ENCODE peak calls at places on chromosome 15, in nine cellular contexts. One of them, this sample, is unnamed.

GRCh38 chr15:73981761-73982222 is 10.3 kb downstream of the STOML1 start:
- DNase-seq in HL-60: no peak
- DNase-seq in RWPE1: no peak
- DNase-seq in CD8-positive, alpha-beta T cell: no peak
- DNase-seq in neural crest cell: no peak
- DNase-seq in GM12865: no peak
- DNase-seq in heart right ventricle: no peak
- DNase-seq in CD4-positive, alpha-beta T cell: no peak
- DNase-seq in psoas muscle: no peak
- DNase-seq in this sample: no peak

GRCh38 chr15:99442268-99442897 is 123.4 kb upstream of the MEF2A start:
- DNase-seq in HL-60: no peak
- DNase-seq in RWPE1: peak
- DNase-seq in CD8-positive, alpha-beta T cell: peak
- DNase-seq in neural crest cell: no peak
- DNase-seq in GM12865: no peak
- DNase-seq in heart right ventricle: peak
- DNase-seq in CD4-positive, alpha-beta T cell: peak
- DNase-seq in psoas muscle: peak
- DNase-seq in this sample: peak

GRCh38 chr15:78266229-78266628 is 1.9 kb downstream of the DNAJA4 start:
- DNase-seq in HL-60: no peak
- DNase-seq in RWPE1: peak
- DNase-seq in CD8-positive, alpha-beta T cell: no peak
- DNase-seq in neural crest cell: no peak
- DNase-seq in GM12865: no peak
- DNase-seq in heart right ventricle: no peak
- DNase-seq in CD4-positive, alpha-beta T cell: no peak
- DNase-seq in psoas muscle: no peak
- DNase-seq in this sample: no peak

GRCh38 chr15:82021992-82022391 is 23.8 kb downstream of the MEX3B start:
- DNase-seq in HL-60: peak
- DNase-seq in RWPE1: peak
- DNase-seq in CD8-positive, alpha-beta T cell: no peak
- DNase-seq in neural crest cell: no peak
- DNase-seq in GM12865: no peak
- DNase-seq in heart right ventricle: peak
- DNase-seq in CD4-positive, alpha-beta T cell: no peak
- DNase-seq in psoas muscle: no peak
- DNase-seq in this sample: no peak

GRCh38 chr15:41955807-41956525 is 16.4 kb downstream of the EHD4 start:
- DNase-seq in HL-60: no peak
- DNase-seq in RWPE1: no peak
- DNase-seq in CD8-positive, alpha-beta T cell: no peak
- DNase-seq in neural crest cell: no peak
- DNase-seq in GM12865: no peak
- DNase-seq in heart right ventricle: no peak
- DNase-seq in CD4-positive, alpha-beta T cell: no peak
- DNase-seq in psoas muscle: no peak
- DNase-seq in this sample: no peak

GRCh38 chr15:26200427-26200826 is 337.3 kb upstream of the ATP10A start:
- DNase-seq in HL-60: no peak
- DNase-seq in RWPE1: no peak
- DNase-seq in CD8-positive, alpha-beta T cell: no peak
- DNase-seq in neural crest cell: no peak
- DNase-seq in GM12865: no peak
- DNase-seq in heart right ventricle: no peak
- DNase-seq in CD4-positive, alpha-beta T cell: no peak
- DNase-seq in psoas muscle: no peak
- DNase-seq in this sample: no peak

GRCh38 chr15:76149291-76149910 is 89.6 kb downstream of the TMEM266 start:
- DNase-seq in HL-60: no peak
- DNase-seq in RWPE1: no peak
- DNase-seq in CD8-positive, alpha-beta T cell: no peak
- DNase-seq in neural crest cell: no peak
- DNase-seq in GM12865: no peak
- DNase-seq in heart right ventricle: no peak
- DNase-seq in CD4-positive, alpha-beta T cell: no peak
- DNase-seq in psoas muscle: no peak
- DNase-seq in this sample: no peak

GRCh38 chr15:73900129-73900712 is 26.0 kb upstream of the LOXL1 start:
- DNase-seq in HL-60: no peak
- DNase-seq in RWPE1: no peak
- DNase-seq in CD8-positive, alpha-beta T cell: no peak
- DNase-seq in neural crest cell: no peak
- DNase-seq in GM12865: no peak
- DNase-seq in heart right ventricle: no peak
- DNase-seq in CD4-positive, alpha-beta T cell: no peak
- DNase-seq in psoas muscle: no peak
- DNase-seq in this sample: no peak

GRCh38 chr15:51251591-51251990 is 86.8 kb downstream of the CYP19A1 start:
- DNase-seq in HL-60: no peak
- DNase-seq in RWPE1: no peak
- DNase-seq in CD8-positive, alpha-beta T cell: no peak
- DNase-seq in neural crest cell: no peak
- DNase-seq in GM12865: no peak
- DNase-seq in heart right ventricle: no peak
- DNase-seq in CD4-positive, alpha-beta T cell: no peak
- DNase-seq in psoas muscle: no peak
- DNase-seq in this sample: no peak

GRCh38 chr15:64911317-64912186 is at the start of gene ANKDD1A:
- DNase-seq in HL-60: no peak
- DNase-seq in RWPE1: peak
- DNase-seq in CD8-positive, alpha-beta T cell: peak
- DNase-seq in neural crest cell: peak
- DNase-seq in GM12865: peak
- DNase-seq in heart right ventricle: peak
- DNase-seq in CD4-positive, alpha-beta T cell: peak
- DNase-seq in psoas muscle: peak
- DNase-seq in this sample: peak

GRCh38 chr15:48642795-48643194 is 2.7 kb downstream of the FBN1 start:
- DNase-seq in HL-60: no peak
- DNase-seq in RWPE1: no peak
- DNase-seq in CD8-positive, alpha-beta T cell: no peak
- DNase-seq in neural crest cell: no peak
- DNase-seq in GM12865: peak
- DNase-seq in heart right ventricle: no peak
- DNase-seq in CD4-positive, alpha-beta T cell: no peak
- DNase-seq in psoas muscle: no peak
- DNase-seq in this sample: no peak

GRCh38 chr15:69847625-69848024 is 250.1 kb downstream of the TLE3 start:
- DNase-seq in HL-60: no peak
- DNase-seq in RWPE1: no peak
- DNase-seq in CD8-positive, alpha-beta T cell: no peak
- DNase-seq in neural crest cell: no peak
- DNase-seq in GM12865: no peak
- DNase-seq in heart right ventricle: no peak
- DNase-seq in CD4-positive, alpha-beta T cell: no peak
- DNase-seq in psoas muscle: no peak
- DNase-seq in this sample: no peak

GRCh38 chr15:93050648-93051047 is 38.4 kb downstream of the RGMA start:
- DNase-seq in HL-60: no peak
- DNase-seq in RWPE1: no peak
- DNase-seq in CD8-positive, alpha-beta T cell: no peak
- DNase-seq in neural crest cell: no peak
- DNase-seq in GM12865: no peak
- DNase-seq in heart right ventricle: no peak
- DNase-seq in CD4-positive, alpha-beta T cell: no peak
- DNase-seq in psoas muscle: peak
- DNase-seq in this sample: no peak

GRCh38 chr15:99451484-99451883 is 114.3 kb upstream of the MEF2A start:
- DNase-seq in HL-60: no peak
- DNase-seq in RWPE1: no peak
- DNase-seq in CD8-positive, alpha-beta T cell: peak
- DNase-seq in neural crest cell: no peak
- DNase-seq in GM12865: no peak
- DNase-seq in heart right ventricle: peak
- DNase-seq in CD4-positive, alpha-beta T cell: no peak
- DNase-seq in psoas muscle: no peak
- DNase-seq in this sample: no peak

GRCh38 chr15:60054472-60054871 is 50.4 kb downstream of the FOXB1 start:
- DNase-seq in HL-60: no peak
- DNase-seq in RWPE1: no peak
- DNase-seq in CD8-positive, alpha-beta T cell: no peak
- DNase-seq in neural crest cell: no peak
- DNase-seq in GM12865: no peak
- DNase-seq in heart right ventricle: no peak
- DNase-seq in CD4-positive, alpha-beta T cell: no peak
- DNase-seq in psoas muscle: no peak
- DNase-seq in this sample: no peak

GRCh38 chr15:89157918-89158564 is 63.3 kb downstream of the RLBP1 start:
- DNase-seq in HL-60: no peak
- DNase-seq in RWPE1: no peak
- DNase-seq in CD8-positive, alpha-beta T cell: no peak
- DNase-seq in neural crest cell: no peak
- DNase-seq in GM12865: no peak
- DNase-seq in heart right ventricle: no peak
- DNase-seq in CD4-positive, alpha-beta T cell: no peak
- DNase-seq in psoas muscle: no peak
- DNase-seq in this sample: no peak

GRCh38 chr15:39951561-39951960 is 17.6 kb downstream of the EIF2AK4 start:
- DNase-seq in HL-60: no peak
- DNase-seq in RWPE1: no peak
- DNase-seq in CD8-positive, alpha-beta T cell: no peak
- DNase-seq in neural crest cell: no peak
- DNase-seq in GM12865: no peak
- DNase-seq in heart right ventricle: no peak
- DNase-seq in CD4-positive, alpha-beta T cell: no peak
- DNase-seq in psoas muscle: no peak
- DNase-seq in this sample: no peak

GRCh38 chr15:25762015-25762662 is 101.0 kb downstream of the ATP10A start:
- DNase-seq in HL-60: peak
- DNase-seq in RWPE1: no peak
- DNase-seq in CD8-positive, alpha-beta T cell: no peak
- DNase-seq in neural crest cell: no peak
- DNase-seq in GM12865: no peak
- DNase-seq in heart right ventricle: no peak
- DNase-seq in CD4-positive, alpha-beta T cell: no peak
- DNase-seq in psoas muscle: no peak
- DNase-seq in this sample: no peak

GRCh38 chr15:38012894-38013293 is 78.5 kb downstream of the TMCO5A start:
- DNase-seq in HL-60: no peak
- DNase-seq in RWPE1: no peak
- DNase-seq in CD8-positive, alpha-beta T cell: no peak
- DNase-seq in neural crest cell: no peak
- DNase-seq in GM12865: no peak
- DNase-seq in heart right ventricle: no peak
- DNase-seq in CD4-positive, alpha-beta T cell: no peak
- DNase-seq in psoas muscle: no peak
- DNase-seq in this sample: no peak
- TF ChIP-seq CTCF in HL-60: no peak
- TF ChIP-seq CTCF in RWPE1: no peak
- TF ChIP-seq CTCF in CD8-positive, alpha-beta T cell: no peak
- TF ChIP-seq CTCF in neural crest cell: no peak
- TF ChIP-seq CTCF in GM12865: no peak
- TF ChIP-seq CTCF in heart right ventricle: no peak
- TF ChIP-seq CTCF in CD4-positive, alpha-beta T cell: no peak
- TF ChIP-seq CTCF in psoas muscle: no peak
- TF ChIP-seq CTCF in this sample: no peak

DNA sequence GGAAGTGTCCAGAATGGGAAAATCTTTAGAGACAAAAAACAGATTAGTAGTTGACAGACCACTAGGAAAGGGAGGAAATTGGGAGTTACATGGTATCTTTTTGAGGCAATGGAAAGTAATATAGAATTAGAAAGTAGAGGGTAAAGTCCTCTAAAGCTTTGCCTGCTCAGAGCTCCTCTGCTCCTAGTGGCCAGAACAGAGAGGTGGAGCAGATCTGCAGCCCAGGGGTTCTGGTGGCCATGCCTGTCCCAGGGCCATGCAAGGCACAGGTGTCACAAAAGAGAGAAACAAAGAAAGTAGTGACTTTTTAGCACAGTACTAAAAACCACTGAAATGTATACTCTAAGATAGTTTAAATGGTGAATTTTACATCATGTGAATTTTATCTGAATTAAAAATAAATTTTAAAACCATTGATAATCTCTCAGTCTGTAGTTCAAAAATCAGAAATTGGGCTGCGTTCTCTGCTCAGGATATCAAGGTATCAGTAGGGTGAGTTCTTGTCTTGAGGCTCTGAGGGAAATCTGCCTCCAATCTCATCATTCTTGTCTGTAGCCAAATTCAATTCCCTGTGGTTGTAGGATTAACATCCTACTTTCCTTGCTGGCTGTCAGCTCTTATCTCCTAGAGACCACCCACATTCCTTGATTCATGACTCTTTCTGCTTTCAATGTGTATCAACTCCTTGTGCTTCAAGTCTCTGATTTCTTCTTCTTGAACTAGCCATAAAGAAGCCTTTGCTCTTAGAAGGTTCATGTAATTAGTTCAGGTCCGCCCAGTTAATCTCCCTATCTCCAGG is 23.6 kb downstream of the PYGO1 start:
- DNase-seq in HL-60: no peak
- DNase-seq in RWPE1: no peak
- DNase-seq in CD8-positive, alpha-beta T cell: no peak
- DNase-seq in neural crest cell: no peak
- DNase-seq in GM12865: no peak
- DNase-seq in heart right ventricle: no peak
- DNase-seq in CD4-positive, alpha-beta T cell: no peak
- DNase-seq in psoas muscle: no peak
- DNase-seq in this sample: no peak
- TF ChIP-seq CTCF in HL-60: no peak
- TF ChIP-seq CTCF in RWPE1: no peak
- TF ChIP-seq CTCF in CD8-positive, alpha-beta T cell: no peak
- TF ChIP-seq CTCF in neural crest cell: peak
- TF ChIP-seq CTCF in GM12865: peak
- TF ChIP-seq CTCF in heart right ventricle: no peak
- TF ChIP-seq CTCF in CD4-positive, alpha-beta T cell: no peak
- TF ChIP-seq CTCF in psoas muscle: no peak
- TF ChIP-seq CTCF in this sample: no peak

GRCh38 chr15:71443538-71443937 is 328.3 kb downstream of the THSD4 start:
- DNase-seq in HL-60: peak
- DNase-seq in RWPE1: peak
- DNase-seq in CD8-positive, alpha-beta T cell: no peak
- DNase-seq in neural crest cell: peak
- DNase-seq in GM12865: peak
- DNase-seq in heart right ventricle: peak
- DNase-seq in CD4-positive, alpha-beta T cell: peak
- DNase-seq in psoas muscle: peak
- DNase-seq in this sample: peak
- TF ChIP-seq CTCF in HL-60: peak
- TF ChIP-seq CTCF in RWPE1: peak
- TF ChIP-seq CTCF in CD8-positive, alpha-beta T cell: peak
- TF ChIP-seq CTCF in neural crest cell: peak
- TF ChIP-seq CTCF in GM12865: peak
- TF ChIP-seq CTCF in heart right ventricle: peak
- TF ChIP-seq CTCF in CD4-positive, alpha-beta T cell: peak
- TF ChIP-seq CTCF in psoas muscle: peak
- TF ChIP-seq CTCF in this sample: peak

DNA sequence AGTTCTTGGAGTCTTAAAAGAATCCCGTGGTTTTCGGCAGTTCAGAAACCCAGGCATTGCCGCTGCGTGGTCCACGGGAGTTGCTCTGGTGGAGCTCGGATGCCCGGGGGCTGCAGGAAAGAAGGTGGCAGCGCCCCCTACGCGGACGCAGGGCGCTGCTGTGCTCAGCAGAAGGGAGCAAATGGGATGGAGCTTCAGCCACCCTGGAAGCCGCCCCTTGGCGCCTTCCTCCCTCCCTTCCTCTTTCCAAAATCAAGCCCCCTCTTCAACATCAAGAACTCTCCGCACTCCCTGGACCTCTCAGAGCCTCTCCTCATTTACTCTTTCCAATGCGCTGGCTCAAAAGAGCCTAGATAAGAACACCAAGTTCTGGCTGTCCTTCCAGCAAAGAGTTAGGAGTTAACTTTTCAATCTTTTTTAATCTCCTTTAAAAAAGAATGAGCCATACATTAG is 880 bp upstream of the CHRNA7 start:
- DNase-seq in HL-60: no peak
- DNase-seq in RWPE1: no peak
- DNase-seq in CD8-positive, alpha-beta T cell: no peak
- DNase-seq in neural crest cell: peak
- DNase-seq in GM12865: peak
- DNase-seq in heart right ventricle: no peak
- DNase-seq in CD4-positive, alpha-beta T cell: no peak
- DNase-seq in psoas muscle: peak
- DNase-seq in this sample: peak
- TF ChIP-seq CTCF in HL-60: no peak
- TF ChIP-seq CTCF in RWPE1: peak
- TF ChIP-seq CTCF in CD8-positive, alpha-beta T cell: no peak
- TF ChIP-seq CTCF in neural crest cell: peak
- TF ChIP-seq CTCF in GM12865: peak
- TF ChIP-seq CTCF in heart right ventricle: peak
- TF ChIP-seq CTCF in CD4-positive, alpha-beta T cell: no peak
- TF ChIP-seq CTCF in psoas muscle: peak
- TF ChIP-seq CTCF in this sample: no peak